ENCODE peak calls at places on chromosomes 12 and 14, in seven cellular contexts. D is PC-9, W is astrocyte, G is mammary epithelial cell, B is A549, H is PC-3, Z is kidney. F is an unnamed sample.

GRCh38 chr12:42957136-42957535 is 367.6 kb upstream of the PRICKLE1 start:
- DNase-seq in W (no peak), G (no peak), B (no peak), Z (no peak), H (no peak), D (no peak), F (no peak)

GRCh38 chr14:102088012-102088792 is 1.4 kb upstream of the HSP90AA1 start:
- DNase-seq in B (no peak), Z (peak; percentile 87), H (no peak), G (peak; percentile 42), D (peak; percentile 67), W (no peak), F (peak; percentile 80)

GRCh38 chr12:49903700-49904423 is at the start of gene FAIM2:
- DNase-seq in B (no peak), W (peak; percentile 39), D (no peak), H (no peak), Z (peak; percentile 88), G (no peak), F (no peak)

GRCh38 chr14:90381999-90382451 is 14.8 kb upstream of the CALM1 start:
- DNase-seq in H (peak; percentile 43), W (no peak), Z (peak; percentile 75), G (no peak), D (no peak), B (no peak), F (peak; percentile 95)

GRCh38 chr12:27592548-27592947 is 68.5 kb downstream of the PPFIBP1 start:
- DNase-seq in H (peak; percentile 93), W (peak; percentile 87), D (peak; percentile 39), Z (no peak), B (no peak), G (peak; percentile 96), F (no peak)

GRCh38 chr12:74663958-74664357 is 126.3 kb downstream of the ATXN7L3B start:
- DNase-seq in H (no peak), G (no peak), W (no peak), B (no peak), Z (peak; percentile 52), D (no peak), F (no peak)

GRCh38 chr12:78406776-78407335 is 457.7 kb upstream of the SYT1 start:
- DNase-seq in Z (no peak), H (no peak), D (no peak), B (no peak), W (peak; percentile 54), G (no peak), F (no peak)

GRCh38 chr14:65373011-65373670 is 39.4 kb upstream of the FUT8 start:
- DNase-seq in D (no peak), Z (no peak), H (peak; percentile 34), B (no peak), G (peak; percentile 25), W (no peak), F (no peak)

DNA sequence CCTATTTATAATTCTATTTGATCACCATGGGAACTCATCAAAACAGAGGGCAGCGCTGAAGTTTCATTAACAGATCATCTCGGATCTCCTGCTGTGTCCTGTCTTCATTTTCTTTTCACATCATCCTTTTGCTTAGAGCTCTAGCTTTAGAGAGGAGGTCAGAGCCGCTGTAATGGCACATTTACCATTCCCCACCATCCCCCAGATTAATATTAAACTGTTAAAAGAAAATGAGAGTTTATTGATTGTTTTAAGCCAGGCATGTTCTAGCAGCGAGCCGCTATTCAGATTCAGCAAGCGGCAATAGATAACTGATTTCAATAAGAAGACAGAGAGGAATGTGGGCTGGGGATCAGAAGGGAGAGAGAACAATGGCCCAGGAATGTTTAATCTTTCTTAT is 308.8 kb downstream of the EGLN3 start:
- DNase-seq in H (no peak), G (no peak), D (no peak), Z (no peak), B (no peak), W (no peak), F (no peak)
- H3K27ac ChIP-seq in H (no peak overlapping the region), G (no peak overlapping the region), D (no peak overlapping the region), Z (no peak overlapping the region), B (no peak overlapping the region), W (no peak overlapping the region), F (no peak overlapping the region)

DNA sequence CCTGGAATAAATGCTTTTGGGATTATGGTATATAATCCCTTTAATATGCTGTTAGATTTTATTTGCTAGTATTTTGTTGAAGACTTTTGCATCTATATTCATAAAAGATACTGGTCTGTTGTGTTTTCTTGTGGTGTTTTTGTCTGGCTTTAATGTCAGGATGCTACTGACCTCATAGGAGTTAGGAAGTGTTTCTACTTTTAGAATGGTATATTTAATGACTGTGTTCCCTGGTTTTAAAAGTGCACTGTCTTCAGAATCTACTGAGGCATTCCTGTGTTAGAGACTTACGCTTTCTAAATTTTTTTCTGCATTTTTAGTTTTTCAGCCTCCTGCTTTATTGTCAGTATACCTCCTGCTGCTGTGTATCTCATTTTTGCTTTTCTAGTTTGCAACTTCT is 51.6 kb downstream of the ARHGAP5 start:
- DNase-seq in B (no peak), H (no peak), W (no peak), G (peak; percentile 7), D (no peak), Z (no peak), F (no peak)
- H3K9me3 ChIP-seq in B (no peaks in the 10 kb centered on the region), H (no peaks in the 10 kb centered on the region), W (no peaks in the 10 kb centered on the region), G (no peaks in the 10 kb centered on the region), D (peaks cover 3% of the 10 kb centered on the region), Z (no peaks in the 10 kb centered on the region), F (no peaks in the 10 kb centered on the region)

GRCh38 chr12:2401040-2401439 is 348.3 kb downstream of the CACNA1C start:
- DNase-seq in Z (no peak), D (no peak), G (no peak), H (no peak), W (no peak), B (no peak), F (no peak)

GRCh38 chr12:2406903-2407302 is 354.1 kb downstream of the CACNA1C start:
- DNase-seq in Z (no peak), D (no peak), W (no peak), G (no peak), B (no peak), H (no peak), F (no peak)

GRCh38 chr12:2402180-2402579 is 349.4 kb downstream of the CACNA1C start:
- DNase-seq in B (no peak), Z (no peak), H (no peak), G (no peak), W (no peak), D (no peak), F (no peak)

GRCh38 chr12:2405039-2405438 is 352.3 kb downstream of the CACNA1C start:
- DNase-seq in B (no peak), W (no peak), H (no peak), D (no peak), G (no peak), Z (no peak), F (no peak)

GRCh38 chr12:2403221-2403976 is 350.6 kb downstream of the CACNA1C start:
- DNase-seq in G (no peak), Z (no peak), W (no peak), D (no peak), H (no peak), B (no peak), F (no peak)
- H3K27ac ChIP-seq in G (no peak overlapping the region), Z (no peak overlapping the region), W (no peak overlapping the region), D (no peak overlapping the region), H (no peak overlapping the region), B (no peak overlapping the region), F (no peak overlapping the region)

DNA sequence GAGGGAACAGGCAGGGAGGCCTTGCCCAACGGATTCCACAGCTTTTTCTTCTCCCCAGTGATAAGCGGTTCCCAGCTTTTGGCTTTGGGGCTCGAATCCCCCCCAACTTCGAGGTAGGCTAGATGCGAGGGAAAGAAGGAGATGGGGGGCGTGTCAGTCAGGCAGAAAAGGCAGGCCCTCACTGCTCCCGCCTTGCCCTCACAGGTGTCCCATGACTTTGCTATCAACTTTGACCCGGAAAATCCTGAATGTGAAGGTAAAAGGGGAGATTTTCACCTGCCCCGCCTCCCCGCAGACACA is 4.9 kb downstream of the CPNE6 start:
- DNase-seq in G (no peak), D (no peak), B (no peak), Z (no peak), W (no peak), H (no peak), F (no peak)
- H3K9me3 ChIP-seq in G (no peaks in the 10 kb centered on the region), D (no peaks in the 10 kb centered on the region), B (no peaks in the 10 kb centered on the region), Z (no peaks in the 10 kb centered on the region), W (no peaks in the 10 kb centered on the region), H (no peaks in the 10 kb centered on the region), F (no peaks in the 10 kb centered on the region)

GRCh38 chr12:8991371-8992085 is 2.2 kb downstream of the KLRG1 start:
- DNase-seq in G (no peak), B (no peak), Z (no peak), D (no peak), W (no peak), H (no peak), F (no peak)

GRCh38 chr12:8995021-8995775 is 5.9 kb downstream of the KLRG1 start:
- DNase-seq in Z (no peak), H (no peak), B (no peak), W (no peak), D (no peak), G (no peak), F (no peak)

GRCh38 chr12:8992086-8992409 is 2.7 kb downstream of the KLRG1 start:
- DNase-seq in B (no peak), D (no peak), H (no peak), Z (no peak), W (no peak), G (no peak), F (no peak)

GRCh38 chr12:8996682-8997405 is 7.5 kb downstream of the KLRG1 start:
- DNase-seq in Z (no peak), H (no peak), W (peak; percentile 36), D (no peak), G (peak; percentile 46), B (no peak), F (no peak)

GRCh38 chr12:8993827-8994226 is 4.5 kb downstream of the KLRG1 start:
- DNase-seq in H (no peak), B (no peak), W (no peak), D (no peak), G (no peak), Z (no peak), F (no peak)
- H3K27ac ChIP-seq in H (no peak overlapping the region), B (no peak overlapping the region), W (no peak overlapping the region), D (no peak overlapping the region), G (no peak overlapping the region), Z (no peak overlapping the region), F (no peak overlapping the region)

GRCh38 chr14:62445570-62445969 is 599.7 kb downstream of the KCNH5 start:
- DNase-seq in B (no peak), Z (no peak), D (no peak), G (no peak), H (no peak), W (no peak), F (no peak)
- H3K9me3 ChIP-seq in B (peaks cover 1% of the 10 kb centered on the region), Z (no peaks in the 10 kb centered on the region), D (no peaks in the 10 kb centered on the region), G (peaks cover 1% of the 10 kb centered on the region), H (no peaks in the 10 kb centered on the region), W (peaks cover 4% of the 10 kb centered on the region), F (no peaks in the 10 kb centered on the region)

GRCh38 chr14:74516451-74517155 is 23.0 kb downstream of the ISCA2 start:
- DNase-seq in H (peak; percentile 39), Z (peak; percentile 53), D (peak; percentile 86), B (no peak), G (peak; percentile 61), W (no peak), F (no peak)
- H3K27ac ChIP-seq in H (no peak overlapping the region), Z (no peak overlapping the region), D (no peak overlapping the region), B (peak overlapping the region; percentile 72), G (no peak overlapping the region), W (no peak overlapping the region), F (no peak overlapping the region)

F was measured in right lobe of liver.